ENCODE peak calls at places on chromosomes 3 and 15, in four cellular contexts. One of them, this sample, is unnamed.
A peak's percentile ranks its signal among the peaks of the same experiment; 100 is the strongest.

GRCh38 chr3:123129052-123129451 is 62.2 kb downstream of the PDIA5 start:
- DNase-seq in SK-N-SH: no peak
- DNase-seq in WTC11: no peak
- DNase-seq in K562: no peak
- DNase-seq in this sample: no peak

GRCh38 chr15:62756326-62756994 is 286.1 kb upstream of the TPM1 start:
- DNase-seq in SK-N-SH: no peak
- DNase-seq in WTC11: no peak
- DNase-seq in K562: no peak
- DNase-seq in this sample: no peak

GRCh38 chr3:134437211-134437752 is 48.5 kb downstream of the ANAPC13 start:
- DNase-seq in SK-N-SH: no peak
- DNase-seq in WTC11: no peak
- DNase-seq in K562: no peak
- DNase-seq in this sample: no peak

GRCh38 chr3:9898467-9899229 is 4.0 kb upstream of the IL17RE start:
- DNase-seq in SK-N-SH: no peak
- DNase-seq in WTC11: no peak
- DNase-seq in K562: no peak
- DNase-seq in this sample: no peak

GRCh38 chr3:131699001-131699400 is 196.2 kb upstream of the MRPL3 start:
- DNase-seq in SK-N-SH: no peak
- DNase-seq in WTC11: no peak
- DNase-seq in K562: no peak
- DNase-seq in this sample: no peak

GRCh38 chr3:34364345-34364744 is 565.9 kb downstream of the PDCD6IP start:
- DNase-seq in SK-N-SH: no peak
- DNase-seq in WTC11: no peak
- DNase-seq in K562: no peak
- DNase-seq in this sample: no peak

GRCh38 chr3:6799264-6799915 is 61.5 kb upstream of the GRM7 start:
- DNase-seq in SK-N-SH: peak; percentile 24
- DNase-seq in WTC11: peak; percentile 11
- DNase-seq in K562: peak; percentile 64
- DNase-seq in this sample: peak; percentile 58

GRCh38 chr3:72231439-72232196 is 446.7 kb upstream of the PROK2 start:
- DNase-seq in SK-N-SH: no peak
- DNase-seq in WTC11: no peak
- DNase-seq in K562: no peak
- DNase-seq in this sample: no peak

GRCh38 chr15:40825661-40826088 is 2.8 kb downstream of the PPP1R14D start:
- DNase-seq in SK-N-SH: no peak
- DNase-seq in WTC11: no peak
- DNase-seq in K562: no peak
- DNase-seq in this sample: no peak

GRCh38 chr3:161673845-161674244 is 177.2 kb downstream of the OTOL1 start:
- DNase-seq in SK-N-SH: no peak
- DNase-seq in WTC11: no peak
- DNase-seq in K562: no peak
- DNase-seq in this sample: no peak

GRCh38 chr3:38600551-38600950 is 48.9 kb downstream of the SCN5A start:
- DNase-seq in SK-N-SH: no peak
- DNase-seq in WTC11: no peak
- DNase-seq in K562: no peak
- DNase-seq in this sample: no peak

GRCh38 chr3:149454746-149455145 is 19.8 kb upstream of the TM4SF4 start:
- DNase-seq in SK-N-SH: no peak
- DNase-seq in WTC11: no peak
- DNase-seq in K562: no peak
- DNase-seq in this sample: no peak

GRCh38 chr3:192825191-192825590 is 92.5 kb downstream of the MB21D2 start:
- DNase-seq in SK-N-SH: no peak
- DNase-seq in WTC11: no peak
- DNase-seq in K562: no peak
- DNase-seq in this sample: no peak

GRCh38 chr3:135229018-135229495 is 434.0 kb downstream of the EPHB1 start:
- DNase-seq in SK-N-SH: no peak
- DNase-seq in WTC11: peak; percentile 43
- DNase-seq in K562: no peak
- DNase-seq in this sample: no peak

GRCh38 chr3:108242776-108243175 is 20.6 kb upstream of the IFT57 start:
- DNase-seq in SK-N-SH: no peak
- DNase-seq in WTC11: no peak
- DNase-seq in K562: no peak
- DNase-seq in this sample: no peak

GRCh38 chr3:53842436-53843194 is 3.6 kb downstream of the CHDH start:
- DNase-seq in SK-N-SH: no peak
- DNase-seq in WTC11: peak; percentile 31
- DNase-seq in K562: no peak
- DNase-seq in this sample: no peak

GRCh38 chr3:111103807-111104206 is 32.2 kb downstream of the NECTIN3 start:
- DNase-seq in SK-N-SH: no peak
- DNase-seq in WTC11: no peak
- DNase-seq in K562: no peak
- DNase-seq in this sample: no peak

GRCh38 chr15:62569460-62570404 is 404.6 kb upstream of the C2CD4B start:
- DNase-seq in SK-N-SH: peak; percentile 25
- DNase-seq in WTC11: no peak
- DNase-seq in K562: no peak
- DNase-seq in this sample: no peak

GRCh38 chr3:72143322-72143721 is 358.4 kb upstream of the PROK2 start:
- DNase-seq in SK-N-SH: no peak
- DNase-seq in WTC11: no peak
- DNase-seq in K562: peak; percentile 56
- DNase-seq in this sample: no peak

GRCh38 chr3:30752961-30753360 is 141.5 kb downstream of the GADL1 start:
- DNase-seq in SK-N-SH: no peak
- DNase-seq in WTC11: no peak
- DNase-seq in K562: no peak
- DNase-seq in this sample: no peak

GRCh38 chr3:64088408-64089136 is 65.3 kb upstream of the PSMD6 start:
- DNase-seq in SK-N-SH: no peak
- DNase-seq in WTC11: no peak
- DNase-seq in K562: no peak
- DNase-seq in this sample: no peak

GRCh38 chr15:73226064-73226463 is 142.7 kb downstream of the HCN4 start:
- DNase-seq in SK-N-SH: no peak
- DNase-seq in WTC11: no peak
- DNase-seq in K562: no peak
- DNase-seq in this sample: no peak

GRCh38 chr15:76285241-76285825 is 25.9 kb downstream of the ETFA start:
- DNase-seq in SK-N-SH: peak; percentile 38
- DNase-seq in WTC11: no peak
- DNase-seq in K562: peak; percentile 21
- DNase-seq in this sample: no peak
- TF ChIP-seq TEAD4 in SK-N-SH: no peak
- TF ChIP-seq TEAD4 in WTC11: no peak
- TF ChIP-seq TEAD4 in K562: no peak
- TF ChIP-seq TEAD4 in this sample: no peak

DNA sequence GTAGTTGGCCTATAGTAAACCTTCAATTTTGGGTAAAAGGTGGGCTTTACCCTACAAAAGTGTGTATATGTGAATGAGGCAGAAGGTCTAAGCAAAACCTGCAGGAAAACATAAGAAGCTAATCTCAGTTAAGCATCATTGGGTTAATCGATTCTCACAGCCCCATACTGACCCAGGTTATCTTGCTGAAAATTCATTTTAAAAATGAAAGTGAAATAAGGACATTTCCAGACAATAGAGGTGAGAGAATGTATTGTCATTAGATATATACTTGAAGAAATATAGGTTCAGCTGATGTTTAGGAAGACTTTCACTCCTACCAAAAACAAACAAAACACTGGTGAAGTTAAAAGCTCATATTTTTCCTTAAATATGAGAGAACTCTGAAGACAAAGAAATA is 85.6 kb downstream of the MCF2L2 start:
- DNase-seq in SK-N-SH: no peak
- DNase-seq in WTC11: no peak
- DNase-seq in K562: no peak
- DNase-seq in this sample: no peak
- TF ChIP-seq TEAD4 in SK-N-SH: no peak
- TF ChIP-seq TEAD4 in WTC11: no peak
- TF ChIP-seq TEAD4 in K562: no peak
- TF ChIP-seq TEAD4 in this sample: no peak

GRCh38 chr3:152296382-152296781 is 27.7 kb downstream of the MBNL1 start:
- DNase-seq in SK-N-SH: no peak
- DNase-seq in WTC11: no peak
- DNase-seq in K562: no peak
- DNase-seq in this sample: no peak

GRCh38 chr3:152299243-152299976 is 30.7 kb downstream of the MBNL1 start:
- DNase-seq in SK-N-SH: no peak
- DNase-seq in WTC11: no peak
- DNase-seq in K562: no peak
- DNase-seq in this sample: no peak

GRCh38 chr3:152300029-152300764 is 31.5 kb downstream of the MBNL1 start:
- DNase-seq in SK-N-SH: no peak
- DNase-seq in WTC11: no peak
- DNase-seq in K562: no peak
- DNase-seq in this sample: no peak

GRCh38 chr3:152296990-152297389 is 28.3 kb downstream of the MBNL1 start:
- DNase-seq in SK-N-SH: no peak
- DNase-seq in WTC11: no peak
- DNase-seq in K562: no peak
- DNase-seq in this sample: no peak

DNA sequence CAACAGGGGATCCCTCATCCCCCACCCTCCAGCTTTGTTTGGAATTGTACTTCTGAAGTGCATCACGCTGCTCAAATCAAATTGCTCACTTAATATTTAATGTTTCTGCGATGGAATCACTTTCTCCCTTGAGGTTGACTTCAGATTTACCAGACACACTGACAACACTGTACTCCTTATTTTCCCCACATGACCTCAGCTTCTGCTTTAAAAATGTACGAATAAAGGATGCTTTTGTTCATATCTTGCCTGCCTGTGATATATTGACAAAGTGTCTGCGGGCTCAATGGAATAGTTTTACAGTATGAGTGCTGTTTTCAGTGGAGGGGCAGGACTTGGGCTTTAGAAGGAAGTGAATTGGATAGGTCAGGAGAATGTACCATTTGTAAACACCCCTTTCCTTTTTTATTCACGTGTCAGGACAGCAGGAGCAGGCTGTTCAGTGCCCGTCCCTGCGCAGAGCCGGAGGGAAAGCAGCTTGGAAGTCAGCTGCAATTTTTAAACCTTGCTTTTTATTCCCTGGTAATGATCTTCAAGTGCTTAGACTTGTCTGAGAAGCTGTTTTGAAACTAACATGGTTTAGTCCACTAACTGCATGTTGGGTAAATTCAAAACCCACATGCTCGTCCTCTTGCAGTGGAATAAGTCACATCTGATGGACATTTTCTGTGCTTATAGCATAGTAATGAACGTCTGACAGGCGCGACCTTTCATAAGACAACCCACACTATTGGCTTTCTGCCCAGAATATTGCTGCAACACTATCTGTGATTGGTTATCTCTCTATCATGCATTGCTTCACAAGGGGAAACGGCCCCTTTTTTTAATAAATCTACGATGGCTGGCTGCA is 29.9 kb downstream of the MBNL1 start:
- DNase-seq in SK-N-SH: peak; percentile 60
- DNase-seq in WTC11: no peak
- DNase-seq in K562: peak; percentile 35
- DNase-seq in this sample: no peak
- TF ChIP-seq TEAD4 in SK-N-SH: no peak
- TF ChIP-seq TEAD4 in WTC11: no peak
- TF ChIP-seq TEAD4 in K562: no peak
- TF ChIP-seq TEAD4 in this sample: no peak

GRCh38 chr3:194255252-194256039 is 95.7 kb downstream of the CPN2 start:
- DNase-seq in SK-N-SH: peak; percentile 71
- DNase-seq in WTC11: no peak
- DNase-seq in K562: peak; percentile 92
- DNase-seq in this sample: peak; percentile 46
- TF ChIP-seq TEAD4 in SK-N-SH: no peak
- TF ChIP-seq TEAD4 in WTC11: no peak
- TF ChIP-seq TEAD4 in K562: no peak
- TF ChIP-seq TEAD4 in this sample: no peak

GRCh38 chr3:17151598-17152373 is 267.0 kb downstream of the PLCL2 start:
- DNase-seq in SK-N-SH: no peak
- DNase-seq in WTC11: no peak
- DNase-seq in K562: no peak
- DNase-seq in this sample: no peak
- TF ChIP-seq TEAD4 in SK-N-SH: no peak
- TF ChIP-seq TEAD4 in WTC11: no peak
- TF ChIP-seq TEAD4 in K562: no peak
- TF ChIP-seq TEAD4 in this sample: no peak